ENCODE peak calls at places on chromosomes 16 and 17, in nine cellular contexts. I, F, H, N, K, C, W, T and G are unnamed samples.

GRCh38 chr17:79476074-79476473 is 134.8 kb downstream of the RBFOX3 start:
- DNase-seq in I (no peak), F (peak; percentile 46), H (no peak), N (no peak), K (no peak), C (no peak), W (no peak), T (no peak), G (no peak)

GRCh38 chr17:31877341-31877740 is 18.3 kb upstream of the COPRS start:
- DNase-seq in I (no peak), F (no peak), H (peak; percentile 81), N (no peak), K (peak; percentile 58), C (no peak), W (no peak), T (no peak), G (no peak)

GRCh38 chr16:65728172-65728571 is 606.3 kb upstream of the CDH11 start:
- DNase-seq in I (no peak), F (no peak), H (no peak), N (no peak), K (peak; percentile 4), C (no peak), W (no peak), T (no peak), G (no peak)

GRCh38 chr16:8885674-8886592 is 3.8 kb downstream of the LITAFD start:
- DNase-seq in I (no peak), F (no peak), H (no peak), N (peak; percentile 51), K (peak; percentile 60), C (peak; percentile 55), W (no peak), T (no peak), G (no peak)

GRCh38 chr17:59558953-59559352 is 6.5 kb upstream of the DHX40 start:
- DNase-seq in I (no peak), F (no peak), H (no peak), N (no peak), K (peak; percentile 16), C (peak; percentile 33), W (peak; percentile 20), T (no peak), G (no peak)

GRCh38 chr17:78359216-78359935 is 501 bp downstream of the SOCS3 start:
- DNase-seq in I (no peak), F (peak; percentile 91), H (peak; percentile 75), N (no peak), K (peak; percentile 76), C (no peak), W (no peak), T (no peak), G (no peak)

GRCh38 chr16:69917739-69918138 is 33.4 kb upstream of the CLEC18A start:
- DNase-seq in I (no peak), F (peak; percentile 78), H (peak; percentile 90), N (no peak), K (peak; percentile 96), C (peak; percentile 91), W (peak; percentile 95), T (peak; percentile 85), G (no peak)

GRCh38 chr17:57926723-57927047 is 28.5 kb downstream of the CUEDC1 start:
- DNase-seq in I (no peak), F (no peak), H (no peak), N (no peak), K (no peak), C (no peak), W (no peak), T (no peak), G (no peak)

GRCh38 chr17:57121308-57122042 is 36.4 kb downstream of the AKAP1 start:
- DNase-seq in I (no peak), F (peak; percentile 31), H (no peak), N (no peak), K (peak; percentile 76), C (peak; percentile 63), W (peak; percentile 37), T (no peak), G (no peak)